ENCODE peak calls at places on chromosomes 7 and 10, in eight cellular contexts. T is effector CD4-positive, alpha-beta T cell; O is fibroblast of the aortic adventitia; V is cardiac muscle cell; H is heart right ventricle; C is stimulated activated CD4-positive, alpha-beta T cell treated with anti-CD3 and anti-CD28 coated beads, Interleukin-2, amount 100 ng/mL, for 4 hours; I is stimulated activated CD8-positive, alpha-beta memory T cell treated with anti-CD3 and anti-CD28 coated beads, Interleukin-4, amount 100 ng/mL, for 24 hours; D is neural progenitor cell. G is an unnamed sample.

GRCh38 chr7:73602721-73603651 is 21.3 kb downstream of the MLXIPL start:
- DNase-seq in V (no peak), H (no peak), I (no peak), D (peak; percentile 50), T (no peak), O (no peak), C (no peak), G (no peak)

GRCh38 chr10:33365871-33366411 is 31.5 kb upstream of the NRP1 start:
- DNase-seq in C (peak; percentile 1), O (peak; percentile 97), D (no peak), I (no peak), V (no peak), H (no peak), T (no peak), G (peak; percentile 11)

GRCh38 chr10:70268376-70268775 is 15.4 kb downstream of the NPFFR1 start:
- DNase-seq in I (no peak), H (no peak), O (no peak), D (no peak), C (no peak), T (no peak), V (no peak), G (no peak)

GRCh38 chr7:111744501-111745155 is 182.3 kb upstream of the IMMP2L start:
- DNase-seq in H (no peak), V (no peak), D (no peak), C (no peak), O (peak; percentile 80), I (no peak), T (no peak), G (no peak)

GRCh38 chr10:17607603-17608332 is 9.4 kb downstream of the HACD1 start:
- DNase-seq in V (peak; percentile 63), O (peak; percentile 74), T (peak; percentile 12), C (peak; percentile 4), H (peak; percentile 42), D (peak; percentile 78), I (no peak), G (peak; percentile 84)

GRCh38 chr7:117777335-117778150 is 95.7 kb downstream of the CTTNBP2 start:
- DNase-seq in O (no peak), T (no peak), D (no peak), C (no peak), V (no peak), H (no peak), I (no peak), G (no peak)

GRCh38 chr10:61847087-61847486 is 54.4 kb upstream of the ARID5B start:
- DNase-seq in O (peak; percentile 27), H (no peak), V (no peak), C (no peak), D (no peak), I (no peak), T (no peak), G (no peak)

GRCh38 chr7:154698726-154699291 is 304.1 kb downstream of the PAXIP1 start:
- DNase-seq in H (no peak), D (peak; percentile 65), O (no peak), C (no peak), V (peak; percentile 44), T (no peak), I (no peak), G (peak; percentile 15)

G was measured in DMS53.